ENCODE peak calls at places on chromosomes 13 and 19, in eight cellular contexts. Y, Z, K, H, E, U, Q and X are unnamed samples.
A peak's percentile ranks its signal among the peaks of the same experiment; 100 is the strongest.

GRCh38 chr13:80957019-80957650 is 616.2 kb upstream of the SPRY2 start:
- DNase-seq in Y (no peak), Z (no peak), K (no peak), H (no peak), E (no peak), U (no peak), Q (no peak), X (no peak)

GRCh38 chr19:33096005-33096404 is 15.0 kb downstream of the GPATCH1 start:
- DNase-seq in Y (no peak), Z (no peak), K (no peak), H (no peak), E (no peak), U (peak; percentile 57), Q (no peak), X (no peak)

GRCh38 chr19:35755160-35755549 is 1.7 kb downstream of the HSPB6 start:
- DNase-seq in Y (no peak), Z (no peak), K (no peak), H (no peak), E (no peak), U (no peak), Q (no peak), X (no peak)

GRCh38 chr19:51372649-51373504 is at the start of gene NKG7:
- DNase-seq in Y (no peak), Z (no peak), K (no peak), H (no peak), E (no peak), U (no peak), Q (no peak), X (no peak)

GRCh38 chr13:73171242-73171641 is 112.4 kb downstream of the KLF5 start:
- DNase-seq in Y (no peak), Z (peak; percentile 69), K (no peak), H (no peak), E (no peak), U (no peak), Q (no peak), X (no peak)

GRCh38 chr19:22882797-22883196 is 50.7 kb downstream of the ZNF723 start:
- DNase-seq in Y (no peak), Z (no peak), K (no peak), H (peak; percentile 2), E (no peak), U (no peak), Q (no peak), X (no peak)

GRCh38 chr13:109096101-109096500 is 466.7 kb downstream of the MYO16 start:
- DNase-seq in Y (no peak), Z (no peak), K (no peak), H (no peak), E (no peak), U (no peak), Q (no peak), X (no peak)

GRCh38 chr19:4524808-4525562 is 6.7 kb upstream of the PLIN4 start:
- DNase-seq in Y (no peak), Z (no peak), K (peak; percentile 83), H (peak; percentile 61), E (no peak), U (peak; percentile 49), Q (no peak), X (no peak)

GRCh38 chr13:87769445-87769844 is 98.3 kb downstream of the SLITRK5 start:
- DNase-seq in Y (no peak), Z (no peak), K (no peak), H (no peak), E (no peak), U (no peak), Q (no peak), X (no peak)

GRCh38 chr19:41845051-41845590 is 279 bp downstream of the DMRTC2 start:
- DNase-seq in Y (no peak), Z (no peak), K (no peak), H (no peak), E (no peak), U (no peak), Q (no peak), X (no peak)

GRCh38 chr13:112756967-112757758 is 67.3 kb downstream of the ATP11A start:
- DNase-seq in Y (no peak), Z (no peak), K (peak; percentile 41), H (peak; percentile 77), E (no peak), U (no peak), Q (no peak), X (no peak)

GRCh38 chr19:39444598-39445257 is 654 bp upstream of the SUPT5H start:
- DNase-seq in Y (no peak), Z (no peak), K (no peak), H (no peak), E (no peak), U (no peak), Q (no peak), X (no peak)

GRCh38 chr13:25018729-25019115 is 77.2 kb upstream of the PABPC3 start:
- DNase-seq in Y (no peak), Z (no peak), K (no peak), H (peak; percentile 36), E (no peak), U (no peak), Q (no peak), X (no peak)

GRCh38 chr19:10915511-10916091 is 12.8 kb downstream of the YIPF2 start:
- DNase-seq in Y (peak; percentile 41), Z (no peak), K (no peak), H (no peak), E (no peak), U (peak; percentile 80), Q (no peak), X (no peak)

GRCh38 chr19:30784850-30785459 is 412.8 kb downstream of the ZNF536 start:
- DNase-seq in Y (no peak), Z (no peak), K (peak; percentile 47), H (peak; percentile 55), E (peak; percentile 14), U (no peak), Q (no peak), X (no peak)

GRCh38 chr13:112245959-112246358 is 130.2 kb upstream of the SPACA7 start:
- DNase-seq in Y (no peak), Z (no peak), K (no peak), H (no peak), E (no peak), U (no peak), Q (no peak), X (no peak)

GRCh38 chr19:50325310-50326100 is 3.7 kb downstream of the KCNC3 start:
- DNase-seq in Y (no peak), Z (peak; percentile 44), K (peak; percentile 87), H (peak; percentile 98), E (no peak), U (peak; percentile 98), Q (no peak), X (no peak)

GRCh38 chr19:17112700-17113099 is 37.1 kb downstream of the MYO9B start:
- DNase-seq in Y (no peak), Z (no peak), K (no peak), H (no peak), E (no peak), U (no peak), Q (no peak), X (no peak)

GRCh38 chr13:97879646-97880297 is 73.7 kb upstream of the IPO5 start:
- DNase-seq in Y (peak; percentile 56), Z (no peak), K (no peak), H (no peak), E (no peak), U (peak; percentile 69), Q (no peak), X (peak; percentile 84)

GRCh38 chr13:32838985-32839384 is 177.2 kb upstream of the KL start:
- DNase-seq in Y (no peak), Z (no peak), K (no peak), H (no peak), E (no peak), U (no peak), Q (no peak), X (no peak)

GRCh38 chr19:48506138-48506733 is 5.4 kb downstream of the LMTK3 start:
- DNase-seq in Y (no peak), Z (no peak), K (no peak), H (peak; percentile 47), E (no peak), U (peak; percentile 36), Q (no peak), X (no peak)